ENCODE peak calls at places on chromosomes 11 and 22, in five cellular contexts. W is lower lobe of right lung, Q is body of pancreas, O is pancreas, M is mammary epithelial cell. N is an unnamed sample.
A peak's percentile ranks its signal among the peaks of the same experiment; 100 is the strongest.

GRCh38 chr11:60899021-60899936 is 7.1 kb downstream of the PRPF19 start:
- DNase-seq in W (no peak), Q (peak; percentile 43), O (no peak), M (peak; percentile 51), N (no peak)

GRCh38 chr11:58917159-58917765 is 22.0 kb upstream of the GLYATL1 start:
- DNase-seq in W (no peak), Q (no peak), O (no peak), M (no peak), N (no peak)

GRCh38 chr22:20494978-20495860 is at the start of gene KLHL22:
- DNase-seq in W (peak; percentile 68), Q (peak; percentile 52), O (no peak), M (peak; percentile 37), N (no peak)

GRCh38 chr11:121544956-121545355 is 92.2 kb upstream of the SORL1-AS1 start:
- DNase-seq in W (no peak), Q (no peak), O (no peak), M (no peak), N (no peak)

GRCh38 chr11:117837070-117837776 is 12.7 kb upstream of the FXYD2 start:
- DNase-seq in W (no peak), Q (no peak), O (no peak), M (no peak), N (no peak)

GRCh38 chr11:117673561-117673960 is 123.5 kb downstream of the DSCAML1 start:
- DNase-seq in W (no peak), Q (no peak), O (no peak), M (no peak), N (no peak)

GRCh38 chr11:4025248-4025956 is 69.2 kb upstream of the RRM1 start:
- DNase-seq in W (no peak), Q (no peak), O (no peak), M (peak; percentile 12), N (no peak)

GRCh38 chr11:119422505-119423416 is at the start of gene THY1:
- DNase-seq in W (no peak), Q (no peak), O (no peak), M (no peak), N (no peak)

GRCh38 chr11:33685061-33685460 is 15.6 kb downstream of the C11orf91 start:
- DNase-seq in W (no peak), Q (no peak), O (no peak), M (peak; percentile 61), N (no peak)

GRCh38 chr11:104907521-104908185 is 9.4 kb upstream of the CASP12 start:
- DNase-seq in W (no peak), Q (no peak), O (no peak), M (no peak), N (no peak)

GRCh38 chr22:33327348-33327860 is 269.2 kb upstream of the SYN3 start:
- DNase-seq in W (no peak), Q (no peak), O (no peak), M (no peak), N (no peak)

GRCh38 chr22:24001314-24001713 is 3.9 kb downstream of the GSTT4 start:
- DNase-seq in W (no peak), Q (no peak), O (no peak), M (no peak), N (no peak)

GRCh38 chr11:70677232-70677916 is 279.0 kb downstream of the CTTN start:
- DNase-seq in W (peak; percentile 29), Q (no peak), O (no peak), M (no peak), N (no peak)

GRCh38 chr11:75432911-75433321 is at the start of gene KLHL35:
- DNase-seq in W (no peak), Q (no peak), O (peak; percentile 42), M (no peak), N (no peak)

GRCh38 chr11:103091024-103091423 is 936 bp downstream of the DCUN1D5 start:
- DNase-seq in W (no peak), Q (no peak), O (no peak), M (peak; percentile 26), N (no peak)

GRCh38 chr11:108223449-108224149 is 732 bp downstream of the ATM start:
- DNase-seq in W (no peak), Q (no peak), O (no peak), M (peak; percentile 7), N (no peak)

GRCh38 chr11:44627911-44628729 is 62.7 kb downstream of the CD82 start:
- DNase-seq in W (peak; percentile 70), Q (peak; percentile 79), O (peak; percentile 71), M (no peak), N (no peak)

GRCh38 chr11:1395773-1396374 is 6.1 kb downstream of the BRSK2 start:
- DNase-seq in W (no peak), Q (no peak), O (peak; percentile 31), M (no peak), N (no peak)

GRCh38 chr11:97965849-97966646 is 1054.7 kb upstream of the CNTN5 start:
- DNase-seq in W (no peak), Q (no peak), O (no peak), M (peak; percentile 85), N (no peak)

GRCh38 chr11:18527512-18527911 is 770 bp upstream of the TSG101 start:
- DNase-seq in W (no peak), Q (no peak), O (no peak), M (peak; percentile 60), N (no peak)

DNA sequence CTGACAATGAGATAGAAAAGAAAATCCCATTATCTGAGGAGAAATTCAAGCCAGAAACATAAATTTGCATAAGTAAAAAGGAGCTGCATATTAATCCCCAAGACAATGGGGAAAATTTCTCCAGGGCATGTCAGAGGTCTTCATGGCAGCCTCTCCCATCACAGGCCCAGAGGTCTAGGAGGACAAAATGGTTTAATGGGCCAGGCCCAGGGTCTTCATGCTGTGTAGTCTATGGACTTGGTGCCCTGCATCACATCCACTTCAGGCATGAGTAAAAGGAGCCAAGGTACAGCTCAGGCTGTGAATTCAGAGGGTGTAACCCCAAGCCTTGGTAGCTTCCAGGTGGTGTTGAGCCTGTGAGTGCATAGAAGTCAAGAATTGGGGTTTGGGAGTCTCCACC is 1097.2 kb upstream of the RAG2 start:
- DNase-seq in W (no peak), Q (no peak), O (no peak), M (no peak), N (no peak)
- H3K9me3 ChIP-seq in W (peaks cover 25% of the 10 kb centered on the region), Q (no peaks in the 10 kb centered on the region), O (no peaks in the 10 kb centered on the region), M (peaks cover 17% of the 10 kb centered on the region), N (no peaks in the 10 kb centered on the region)

DNA sequence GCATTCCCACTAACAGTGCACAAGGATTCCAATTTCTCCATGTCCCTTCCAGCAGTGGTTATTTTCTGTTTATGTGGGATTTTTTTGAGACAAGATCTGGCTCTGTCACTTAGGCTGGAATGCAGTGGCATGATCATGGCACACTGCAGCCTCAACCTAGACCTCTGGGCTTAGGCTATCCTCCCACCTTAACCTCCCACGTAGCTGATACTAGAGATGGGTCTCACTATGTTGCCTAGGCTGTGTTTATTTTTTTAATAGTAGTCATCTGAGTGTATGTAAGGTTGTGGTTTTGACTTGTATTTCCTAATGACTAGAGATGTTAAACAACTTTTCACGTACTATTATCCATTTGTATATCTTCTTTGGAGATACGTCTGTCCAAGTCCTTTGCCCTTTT is 74.6 kb downstream of the KCNQ1OT1 start:
- DNase-seq in W (no peak), Q (no peak), O (no peak), M (no peak), N (no peak)
- H3K9me3 ChIP-seq in W (peaks cover 10% of the 10 kb centered on the region), Q (peaks cover 2% of the 10 kb centered on the region), O (no peaks in the 10 kb centered on the region), M (no peaks in the 10 kb centered on the region), N (no peaks in the 10 kb centered on the region)

DNA sequence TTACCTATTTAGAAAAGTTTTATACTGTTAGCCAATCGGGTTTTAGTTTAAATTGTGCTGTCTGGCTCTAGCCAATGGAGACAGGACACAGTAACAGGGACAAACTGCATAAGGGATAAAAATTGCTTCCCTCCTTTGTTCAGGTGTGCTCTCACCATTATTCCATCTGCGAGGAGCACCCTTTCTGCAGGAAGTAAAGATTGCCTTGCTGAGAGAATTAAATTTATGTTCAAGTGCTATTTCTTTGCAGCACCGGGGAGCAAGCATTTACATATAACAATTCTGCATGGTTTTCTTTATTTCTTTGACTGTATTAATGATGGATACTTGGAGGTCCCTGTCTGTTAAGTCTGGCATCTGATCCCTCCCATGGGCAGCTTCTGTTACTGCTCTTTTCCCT is 80.5 kb downstream of the BRD1 start:
- DNase-seq in W (no peak), Q (no peak), O (no peak), M (no peak), N (no peak)
- H3K9me3 ChIP-seq in W (peaks cover 34% of the 10 kb centered on the region), Q (no peaks in the 10 kb centered on the region), O (no peaks in the 10 kb centered on the region), M (peaks cover 21% of the 10 kb centered on the region), N (peaks cover 5% of the 10 kb centered on the region)

GRCh38 chr11:73024646-73025045 is 117.5 kb downstream of the FCHSD2 start:
- DNase-seq in W (no peak), Q (no peak), O (no peak), M (no peak), N (no peak)
- H3K9me3 ChIP-seq in W (peaks cover 23% of the 10 kb centered on the region), Q (no peaks in the 10 kb centered on the region), O (no peaks in the 10 kb centered on the region), M (no peaks in the 10 kb centered on the region), N (peaks cover 3% of the 10 kb centered on the region)

DNA sequence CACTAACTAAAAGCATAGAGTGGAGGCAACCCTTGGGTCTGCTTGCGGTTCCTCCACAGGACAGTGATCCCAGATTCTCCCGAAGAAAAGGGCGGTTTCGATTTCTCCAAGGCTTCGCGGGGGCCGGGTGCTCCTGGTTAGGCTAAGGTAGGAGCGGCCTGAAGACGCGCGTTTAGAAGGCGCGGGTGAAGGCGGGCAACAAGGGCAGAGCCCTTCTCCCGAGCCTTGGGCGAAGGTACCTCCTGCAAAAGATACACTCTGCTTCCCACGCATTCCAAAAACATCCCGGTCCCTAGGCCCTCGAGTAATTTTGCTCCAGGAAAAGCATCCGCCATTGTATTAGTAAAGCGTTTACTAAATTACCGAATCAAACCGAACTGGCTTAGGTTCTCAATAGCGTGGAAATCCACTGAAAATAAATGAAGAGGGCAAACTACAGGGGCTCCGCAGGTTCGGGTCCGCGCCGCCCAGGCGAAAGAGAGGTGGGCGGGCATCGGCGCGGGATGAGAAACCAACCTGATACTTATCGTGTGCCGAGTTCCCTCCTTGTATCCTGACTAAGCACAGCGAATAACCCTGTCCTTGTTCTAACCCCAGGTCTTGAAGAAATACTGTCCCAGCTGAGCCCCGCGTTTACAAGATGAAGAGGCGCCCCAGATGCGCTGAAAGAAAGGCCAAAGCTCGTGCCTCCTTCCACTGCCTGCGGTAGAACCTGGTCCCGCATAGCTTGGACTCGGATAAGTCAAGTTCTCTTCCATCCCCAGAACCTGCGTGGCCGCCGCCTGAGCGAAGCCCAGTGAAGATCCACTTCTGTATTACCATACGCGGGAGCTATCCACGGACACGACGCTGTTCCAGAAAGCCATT is 1.9 kb downstream of the WT1 start:
- DNase-seq in W (no peak), Q (no peak), O (no peak), M (no peak), N (no peak)
- H3K9me3 ChIP-seq in W (no peaks in the 10 kb centered on the region), Q (no peaks in the 10 kb centered on the region), O (no peaks in the 10 kb centered on the region), M (peaks cover 5% of the 10 kb centered on the region), N (no peaks in the 10 kb centered on the region)

GRCh38 chr22:49235463-49236300 is 592.0 kb downstream of the BRD1 start:
- DNase-seq in W (no peak), Q (peak; percentile 15), O (no peak), M (no peak), N (no peak)
- H3K9me3 ChIP-seq in W (no peaks in the 10 kb centered on the region), Q (no peaks in the 10 kb centered on the region), O (no peaks in the 10 kb centered on the region), M (peaks cover 69% of the 10 kb centered on the region), N (no peaks in the 10 kb centered on the region)

N was measured in T-helper 17 cell.